ENCODE peak calls at places on chromosomes 2 and 18, in five cellular contexts. U is HAP-1; P is fibroblast of the conjunctiva; F is stimulated activated CD4-positive, alpha-beta T cell treated with anti-CD3 and anti-CD28 coated beads, Interleukin-15, amount 100 ng/mL, for 1 hour; Y is mucosa of gallbladder. J is an unnamed sample.

GRCh38 chr2:98504386-98505109 is 59.9 kb downstream of the INPP4A start:
- DNase-seq in F (no peak), P (no peak), U (no peak), Y (peak; percentile 31), J (no peak)

GRCh38 chr2:166726525-166726924 is 161.8 kb upstream of the XIRP2 start:
- DNase-seq in F (no peak), U (no peak), P (no peak), Y (no peak), J (no peak)

GRCh38 chr2:149651229-149651628 is 63.7 kb upstream of the MMADHC start:
- DNase-seq in Y (no peak), P (no peak), F (no peak), U (no peak), J (no peak)

GRCh38 chr18:79944746-79945117 is 6.7 kb downstream of the SLC66A2 start:
- DNase-seq in U (no peak), F (no peak), Y (no peak), P (no peak), J (no peak)

GRCh38 chr2:216626168-216626874 is 6.9 kb upstream of the IGFBP2 start:
- DNase-seq in F (no peak), P (no peak), U (no peak), Y (no peak), J (no peak)

GRCh38 chr2:64866797-64867196 is 122.4 kb upstream of the SLC1A4 start:
- DNase-seq in P (peak; percentile 96), F (no peak), U (no peak), Y (peak; percentile 55), J (peak; percentile 38)

GRCh38 chr2:129645335-129645734 is 334.1 kb upstream of the RAB6C start:
- DNase-seq in U (no peak), Y (no peak), P (no peak), F (no peak), J (no peak)

GRCh38 chr18:24227976-24228660 is 89.3 kb downstream of the CABYR start:
- DNase-seq in Y (no peak), F (no peak), U (no peak), P (peak; percentile 36), J (no peak)

GRCh38 chr2:204477358-204477950 is 67.8 kb upstream of the PARD3B start:
- DNase-seq in F (no peak), Y (no peak), P (no peak), U (no peak), J (no peak)

GRCh38 chr18:48834421-48835011 is 116.2 kb downstream of the SMAD7 start:
- DNase-seq in P (peak; percentile 66), U (no peak), Y (peak; percentile 55), F (peak; percentile 49), J (peak; percentile 55)

GRCh38 chr18:77155031-77155430 is 22.4 kb upstream of the MBP start:
- DNase-seq in Y (no peak), U (no peak), F (no peak), P (no peak), J (no peak)

GRCh38 chr2:18741888-18742287 is 152.5 kb upstream of the NT5C1B start:
- DNase-seq in U (no peak), Y (no peak), F (no peak), P (no peak), J (no peak)

GRCh38 chr2:36889782-36890181 is 76.6 kb downstream of the STRN start:
- DNase-seq in U (no peak), Y (no peak), F (no peak), P (peak; percentile 79), J (no peak)

GRCh38 chr2:144671695-144672094 is 151.8 kb upstream of the ZEB2 start:
- DNase-seq in P (no peak), F (no peak), Y (no peak), U (no peak), J (no peak)

GRCh38 chr2:236684534-236685256 is 115.1 kb downstream of the ACKR3 start:
- DNase-seq in U (no peak), P (no peak), Y (no peak), F (no peak), J (no peak)

GRCh38 chr2:58044145-58044544 is 2.5 kb upstream of the VRK2 start:
- DNase-seq in P (no peak), U (no peak), Y (no peak), F (no peak), J (no peak)

GRCh38 chr2:137252934-137253333 is 487.6 kb downstream of the THSD7B start:
- DNase-seq in U (no peak), F (no peak), P (no peak), Y (no peak), J (no peak)

J was measured in head of caudate nucleus.